ENCODE peak calls at places on chromosomes 5 and 9, in nine cellular contexts. Q is lung, F is right atrium auricular region, A is heart left ventricle, H is tibial nerve, S is MM.1S, N is IMR-90, O is ovary, P is dorsolateral prefrontal cortex. K is an unnamed sample.

GRCh38 chr9:101514056-101514455 is 19.6 kb upstream of the RNF20 start:
- DNase-seq in H (no peak), N (peak; percentile 72), F (no peak), S (no peak), A (no peak), O (no peak), Q (no peak), P (no peak), K (no peak)

GRCh38 chr5:120405291-120405864 is 58.7 kb upstream of the PRR16 start:
- DNase-seq in S (peak; percentile 45), Q (no peak), A (no peak), N (peak; percentile 86), F (no peak), P (no peak), H (no peak), O (no peak), K (no peak)

GRCh38 chr9:97502984-97503861 is 1.8 kb downstream of the TMOD1 start:
- DNase-seq in P (no peak), H (no peak), A (no peak), S (no peak), Q (peak; percentile 25), O (no peak), N (no peak), F (no peak), K (no peak)

GRCh38 chr5:168887931-168888330 is 308.8 kb upstream of the PANK3 start:
- DNase-seq in S (no peak), N (no peak), A (no peak), O (no peak), F (no peak), Q (no peak), P (no peak), H (no peak), K (no peak)

GRCh38 chr5:170773031-170773985 is 10.2 kb upstream of the GABRP start:
- DNase-seq in Q (no peak), A (no peak), P (no peak), S (no peak), O (no peak), N (no peak), H (no peak), F (no peak), K (no peak)

GRCh38 chr9:110947645-110948044 is 90.6 kb downstream of the LPAR1 start:
- DNase-seq in N (no peak), H (no peak), A (no peak), O (no peak), S (no peak), Q (no peak), F (no peak), P (no peak), K (no peak)

GRCh38 chr5:143182901-143183820 is 220.3 kb downstream of the NR3C1 start:
- DNase-seq in F (no peak), N (peak; percentile 48), O (peak; percentile 18), Q (no peak), H (no peak), P (peak; percentile 74), A (peak; percentile 35), S (peak; percentile 86), K (no peak)

GRCh38 chr9:27529316-27530278 is at the start of gene MOB3B:
- DNase-seq in A (peak; percentile 86), N (peak; percentile 50), F (peak; percentile 83), P (peak; percentile 80), Q (peak; percentile 81), O (peak; percentile 91), H (peak; percentile 86), S (peak; percentile 46), K (peak; percentile 67)

GRCh38 chr5:25095261-25095660 is 450.5 kb upstream of the CDH10 start:
- DNase-seq in Q (no peak), H (no peak), P (no peak), S (peak; percentile 88), A (no peak), O (no peak), N (no peak), F (no peak), K (no peak)

GRCh38 chr9:36878986-36879982 is 154.8 kb downstream of the PAX5 start:
- DNase-seq in O (no peak), P (no peak), N (no peak), Q (no peak), F (no peak), S (no peak), A (no peak), H (no peak), K (no peak)

GRCh38 chr9:108156270-108156998 is 666.9 kb upstream of the KLF4 start:
- DNase-seq in P (no peak), O (no peak), N (no peak), H (no peak), F (no peak), S (no peak), A (no peak), Q (no peak), K (no peak)

GRCh38 chr9:124007157-124007460 is 4.5 kb upstream of the LHX2 start:
- DNase-seq in N (no peak), H (no peak), F (no peak), S (no peak), Q (no peak), A (no peak), P (no peak), O (no peak), K (no peak)

GRCh38 chr9:93136011-93136440 is 2.0 kb upstream of the NINJ1 start:
- DNase-seq in P (no peak), S (no peak), F (no peak), O (peak; percentile 37), Q (no peak), N (peak; percentile 58), A (no peak), H (no peak), K (no peak)

DNA sequence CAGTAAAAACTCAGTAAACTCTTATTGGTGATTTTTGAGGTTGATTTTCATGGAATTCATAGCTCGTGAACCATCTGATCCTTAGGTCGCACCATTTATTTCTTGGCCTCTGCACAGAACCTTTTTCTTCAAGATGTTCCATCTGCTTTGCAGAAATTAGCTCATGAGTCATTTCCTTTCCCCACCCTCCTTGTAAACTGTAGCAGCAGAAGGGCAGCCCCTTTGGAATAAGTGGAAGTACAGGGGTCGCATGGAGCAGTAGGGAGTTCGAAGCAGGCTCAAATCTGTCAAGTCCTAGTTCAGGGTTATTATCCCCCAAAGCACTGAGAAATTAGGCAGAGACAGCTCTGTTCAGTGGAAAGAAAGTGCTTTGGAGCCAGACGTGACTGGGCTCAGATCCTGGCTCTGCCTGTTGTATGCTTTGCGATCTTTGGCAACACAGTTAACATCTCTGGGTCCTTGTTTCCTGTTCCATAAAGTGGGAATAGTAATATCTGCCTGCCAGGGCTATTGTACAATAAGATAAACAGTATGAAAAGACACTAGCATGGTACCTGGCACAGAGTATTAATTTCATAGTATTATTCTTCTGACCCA is 84.3 kb downstream of the SGCD start:
- DNase-seq in A (no peak), H (no peak), N (peak; percentile 82), S (no peak), P (no peak), F (no peak), Q (no peak), O (peak; percentile 29), K (no peak)
- H3K27ac ChIP-seq in A (no peak overlapping the region), H (peak overlapping the region; percentile 63), N (peak overlapping the region; percentile 99), S (no peak overlapping the region), P (no peak overlapping the region), F (peak overlapping the region; percentile 68), Q (no peak overlapping the region), O (peak overlapping the region; percentile 13), K (no peak overlapping the region)

DNA sequence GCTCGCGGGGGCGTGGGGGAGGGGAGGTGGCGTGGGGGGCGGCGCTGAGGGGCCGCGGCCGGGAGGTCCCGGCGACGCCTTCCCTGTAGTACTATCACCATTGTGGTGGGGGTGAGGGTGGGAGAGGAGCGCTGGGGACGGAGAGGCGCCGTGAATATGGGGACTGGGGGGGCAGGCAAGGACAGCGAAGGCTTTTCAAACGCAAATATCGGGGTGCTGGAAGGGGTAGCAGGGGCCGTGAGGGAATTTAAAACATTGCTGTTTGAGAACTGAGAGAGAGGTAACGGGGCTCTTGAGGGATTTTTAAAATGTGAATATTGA is 427 bp downstream of the RBM27 start:
- DNase-seq in H (no peak), O (no peak), S (no peak), N (no peak), Q (no peak), F (no peak), P (no peak), A (no peak), K (no peak)
- H3K27ac ChIP-seq in H (peak overlapping the region; percentile 88), O (peak overlapping the region; percentile 69), S (peak overlapping the region; percentile 28), N (peak overlapping the region; percentile 91), Q (peak overlapping the region; percentile 72), F (peak overlapping the region; percentile 87), P (peak overlapping the region; percentile 83), A (peak overlapping the region; percentile 76), K (peak overlapping the region; percentile 69)

DNA sequence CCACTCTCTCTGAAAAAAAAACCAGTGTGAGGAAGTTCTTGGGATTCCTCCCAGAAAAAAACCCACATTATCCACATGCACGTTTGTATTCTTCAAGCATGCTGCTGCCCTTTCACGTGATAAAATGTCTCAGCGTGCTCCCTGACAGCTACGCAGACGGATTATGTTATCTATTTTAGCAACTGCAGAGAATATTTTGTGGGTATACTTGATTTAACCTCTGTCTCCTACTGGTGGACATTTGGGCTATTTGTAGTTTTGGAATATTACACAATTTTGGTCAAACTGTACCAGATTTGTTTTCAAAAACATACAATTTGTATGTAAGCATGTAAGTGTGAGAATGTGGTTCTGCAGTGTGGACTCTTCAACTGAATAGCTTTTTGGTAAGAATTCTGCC is 10.7 kb downstream of the PRRC2B start:
- DNase-seq in A (no peak), S (no peak), N (peak; percentile 46), F (no peak), H (no peak), Q (no peak), P (no peak), O (no peak), K (no peak)
- H3K27ac ChIP-seq in A (peak overlapping the region; percentile 80), S (no peak overlapping the region), N (no peak overlapping the region), F (peak overlapping the region; percentile 86), H (peak overlapping the region; percentile 90), Q (no peak overlapping the region), P (peak overlapping the region; percentile 87), O (peak overlapping the region; percentile 51), K (no peak overlapping the region)

GRCh38 chr9:133397895-133398294 is 19.9 kb downstream of the REXO4 start:
- DNase-seq in N (no peak), S (no peak), H (no peak), A (no peak), F (no peak), Q (no peak), O (no peak), P (no peak), K (no peak)
- H3K27ac ChIP-seq in N (no peak overlapping the region), S (no peak overlapping the region), H (no peak overlapping the region), A (no peak overlapping the region), F (no peak overlapping the region), Q (no peak overlapping the region), O (no peak overlapping the region), P (no peak overlapping the region), K (no peak overlapping the region)

GRCh38 chr5:72937517-72938061 is 18.3 kb upstream of the FCHO2 start:
- DNase-seq in H (no peak), S (no peak), O (no peak), Q (no peak), P (no peak), N (no peak), F (no peak), A (no peak), K (no peak)
- H3K27ac ChIP-seq in H (peak overlapping the region; percentile 33), S (no peak overlapping the region), O (no peak overlapping the region), Q (no peak overlapping the region), P (no peak overlapping the region), N (no peak overlapping the region), F (peak overlapping the region; percentile 3), A (peak overlapping the region; percentile 51), K (no peak overlapping the region)

GRCh38 chr5:116479776-116480675 is 94.6 kb downstream of the SEMA6A start:
- DNase-seq in Q (no peak), N (no peak), F (no peak), H (no peak), P (no peak), A (no peak), S (no peak), O (no peak), K (no peak)
- H3K27ac ChIP-seq in Q (no peak overlapping the region), N (no peak overlapping the region), F (no peak overlapping the region), H (no peak overlapping the region), P (no peak overlapping the region), A (no peak overlapping the region), S (no peak overlapping the region), O (no peak overlapping the region), K (no peak overlapping the region)

K was measured in CD4-positive, alpha-beta T cell.